ENCODE peak calls at places on chromosomes 7 and 10, in eight cellular contexts. E is SK-N-SH, A is pancreas, U is HCT116, V is osteoblast, S is GM23248, M is heart left ventricle, G is thoracic aorta. I is an unnamed sample.

GRCh38 chr10:32103721-32104120 is 47.5 kb upstream of the KIF5B start:
- DNase-seq in S (peak; percentile 4), G (no peak), E (no peak), V (no peak), A (no peak), M (no peak), U (no peak), I (no peak)

GRCh38 chr7:77276120-77276519 is 76.5 kb upstream of the FGL2 start:
- DNase-seq in U (no peak), G (no peak), S (no peak), M (no peak), A (no peak), V (no peak), E (no peak), I (no peak)

GRCh38 chr10:133117688-133118071 is 30.0 kb downstream of the ADGRA1 start:
- DNase-seq in V (no peak), E (no peak), M (no peak), U (no peak), A (no peak), S (no peak), G (no peak), I (peak; percentile 16)

GRCh38 chr7:115271332-115272235 is 349.7 kb downstream of the MDFIC start:
- DNase-seq in U (no peak), E (no peak), A (no peak), M (no peak), V (peak; percentile 58), G (no peak), S (peak; percentile 4), I (no peak)

GRCh38 chr10:132447446-132448247 is 50.6 kb downstream of the PWWP2B start:
- DNase-seq in E (no peak), G (no peak), S (no peak), U (no peak), V (peak; percentile 99), A (no peak), M (peak; percentile 68), I (peak; percentile 64)

GRCh38 chr10:133401981-133402725 is 8.2 kb downstream of the MTG1 start:
- DNase-seq in G (no peak), M (no peak), S (no peak), U (no peak), A (peak; percentile 44), V (no peak), E (no peak), I (no peak)

GRCh38 chr10:28302012-28302667 is 724 bp downstream of the MPP7 start:
- DNase-seq in A (no peak), V (peak; percentile 79), M (no peak), U (no peak), E (no peak), S (peak; percentile 67), G (peak; percentile 27), I (peak; percentile 74)

GRCh38 chr7:143407296-143408246 is 1.1 kb downstream of the EPHA1 start:
- DNase-seq in S (no peak), V (peak; percentile 84), E (no peak), U (no peak), M (no peak), A (no peak), G (no peak), I (peak; percentile 37)

GRCh38 chr10:119045561-119045960 is 16.0 kb downstream of the NANOS1 start:
- DNase-seq in M (no peak), V (no peak), U (no peak), A (no peak), S (no peak), G (no peak), E (no peak), I (peak; percentile 89)

GRCh38 chr10:7593068-7593467 is 73.7 kb downstream of the ITIH5 start:
- DNase-seq in A (no peak), E (no peak), S (peak; percentile 30), M (peak; percentile 66), V (no peak), U (no peak), G (no peak), I (no peak)

GRCh38 chr7:149692557-149692982 is 80.8 kb downstream of the ZNF467 start:
- DNase-seq in G (no peak), M (no peak), E (peak; percentile 44), V (peak; percentile 38), A (no peak), S (peak; percentile 27), U (no peak), I (no peak)

GRCh38 chr7:155145477-155146255 is 75.5 kb downstream of the HTR5A start:
- DNase-seq in S (no peak), E (no peak), V (no peak), A (no peak), U (no peak), G (no peak), M (no peak), I (no peak)

GRCh38 chr10:131886181-131886716 is 14.6 kb upstream of the PPP2R2D start:
- DNase-seq in V (no peak), A (no peak), G (no peak), S (no peak), M (no peak), U (no peak), E (no peak), I (no peak)

GRCh38 chr10:30502266-30503058 is 68.5 kb downstream of the MAP3K8 start:
- DNase-seq in E (no peak), U (no peak), G (no peak), S (peak; percentile 66), V (no peak), M (no peak), A (no peak), I (no peak)

DNA sequence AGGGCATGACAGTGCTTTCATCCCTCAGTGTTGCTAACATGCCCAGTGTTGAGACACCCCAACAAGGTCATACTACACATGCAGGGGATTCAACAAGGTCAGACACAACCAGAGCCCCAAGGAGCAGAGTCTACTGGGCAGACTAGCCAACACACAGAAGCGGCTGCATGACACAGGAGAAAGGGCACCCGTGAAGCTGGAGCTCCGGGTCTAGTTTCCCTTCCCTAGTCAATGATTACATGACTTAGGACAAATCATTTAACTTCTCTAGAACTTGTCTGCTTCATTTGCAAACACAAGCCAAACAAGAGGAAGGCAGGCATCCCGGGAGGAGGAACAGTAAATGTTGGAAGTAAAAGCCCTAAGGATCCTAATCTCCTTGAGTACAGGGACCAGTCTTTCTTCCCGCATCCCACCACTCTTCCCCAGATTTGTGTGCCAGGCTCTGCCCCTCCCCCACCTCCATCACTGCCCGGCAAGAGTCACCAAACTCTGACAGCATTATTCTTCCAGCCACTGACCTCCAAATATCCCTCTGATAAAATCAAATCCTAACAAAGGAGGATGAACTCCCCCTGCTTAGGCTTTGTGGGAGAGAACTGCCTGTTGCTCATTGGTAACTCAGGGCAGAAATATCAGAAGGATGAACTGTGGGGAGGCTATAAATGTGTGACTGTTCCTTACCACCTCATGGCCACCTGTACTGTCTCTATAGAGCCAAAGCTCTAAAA is 104.3 kb downstream of the KCNMA1 start:
- DNase-seq in V (no peak), E (peak; percentile 49), A (no peak), S (no peak), G (no peak), U (no peak), M (no peak), I (no peak)
- H3K4me1 ChIP-seq in V (peaks cover 41% of the 10 kb centered on the region), E (peaks cover 26% of the 10 kb centered on the region), A (no peaks in the 10 kb centered on the region), S (peaks cover 52% of the 10 kb centered on the region), G (peaks cover 47% of the 10 kb centered on the region), U (peaks cover 22% of the 10 kb centered on the region), M (no peaks in the 10 kb centered on the region), I (no peaks in the 10 kb centered on the region)

GRCh38 chr7:100367676-100368613 is 5.3 kb upstream of the PILRA start:
- DNase-seq in S (no peak), G (no peak), U (no peak), V (no peak), M (peak; percentile 43), E (no peak), A (no peak), I (peak; percentile 23)
- H3K4me1 ChIP-seq in S (peaks cover 3% of the 10 kb centered on the region), G (no peaks in the 10 kb centered on the region), U (no peaks in the 10 kb centered on the region), V (no peaks in the 10 kb centered on the region), M (no peaks in the 10 kb centered on the region), E (peaks cover 7% of the 10 kb centered on the region), A (no peaks in the 10 kb centered on the region), I (no peaks in the 10 kb centered on the region)

DNA sequence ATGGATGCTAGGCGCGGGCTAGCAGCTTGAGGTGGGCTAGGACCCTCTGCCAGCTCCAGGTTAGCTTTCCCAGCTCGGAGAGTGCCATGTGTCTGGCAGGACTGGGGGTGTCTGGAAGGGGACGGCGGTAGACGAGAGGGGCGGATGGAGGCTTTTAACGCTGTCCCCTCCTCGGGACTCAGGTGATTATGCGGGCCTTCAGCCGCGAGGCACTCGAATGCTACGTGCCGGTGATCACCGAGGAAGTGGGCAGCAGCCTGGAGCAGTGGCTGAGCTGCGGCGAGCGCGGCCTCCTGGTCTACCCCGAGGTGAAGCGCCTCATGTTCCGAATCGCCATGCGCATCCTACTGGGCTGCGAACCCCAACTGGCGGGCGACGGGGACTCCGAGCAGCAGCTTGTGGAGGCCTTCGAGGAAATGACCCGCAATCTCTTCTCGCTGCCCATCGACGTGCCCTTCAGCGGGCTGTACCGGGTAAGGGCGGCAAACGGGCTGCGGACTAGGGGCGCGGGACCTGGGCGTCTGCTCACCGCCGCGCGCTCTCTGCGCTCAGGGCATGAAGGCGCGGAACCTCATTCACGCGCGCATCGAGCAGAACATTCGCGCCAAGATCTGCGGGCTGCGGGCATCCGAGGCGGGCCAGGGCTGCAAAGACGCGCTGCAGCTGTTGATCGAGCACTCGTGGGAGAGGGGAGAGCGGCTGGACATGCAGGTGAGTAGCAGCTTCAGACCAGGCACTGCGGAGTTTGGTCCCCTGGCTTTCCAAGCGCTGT is 1.1 kb downstream of the CYP26A1 start:
- DNase-seq in V (peak; percentile 65), G (no peak), U (no peak), S (peak; percentile 17), A (peak; percentile 61), M (no peak), E (peak; percentile 57), I (no peak)
- H3K4me1 ChIP-seq in V (peaks cover 20% of the 10 kb centered on the region), G (peaks cover 25% of the 10 kb centered on the region), U (peaks cover 8% of the 10 kb centered on the region), S (peaks cover 8% of the 10 kb centered on the region), A (peaks cover 10% of the 10 kb centered on the region), M (peaks cover 25% of the 10 kb centered on the region), E (peaks cover 40% of the 10 kb centered on the region), I (peaks cover 26% of the 10 kb centered on the region)

GRCh38 chr10:70582793-70583700 is 19.5 kb downstream of the PRF1 start:
- DNase-seq in S (no peak), A (no peak), G (no peak), M (no peak), V (no peak), E (no peak), U (no peak), I (no peak)

GRCh38 chr10:70586348-70586930 is 16.1 kb downstream of the PRF1 start:
- DNase-seq in V (no peak), E (no peak), S (no peak), M (no peak), A (no peak), G (no peak), U (no peak), I (no peak)

GRCh38 chr10:70585555-70586243 is 16.8 kb downstream of the PRF1 start:
- DNase-seq in A (no peak), S (no peak), V (no peak), E (no peak), U (no peak), G (no peak), M (no peak), I (peak; percentile 31)

GRCh38 chr10:70584941-70585544 is 17.5 kb downstream of the PRF1 start:
- DNase-seq in U (no peak), G (no peak), E (peak; percentile 91), V (no peak), A (no peak), M (no peak), S (no peak), I (peak; percentile 87)

DNA sequence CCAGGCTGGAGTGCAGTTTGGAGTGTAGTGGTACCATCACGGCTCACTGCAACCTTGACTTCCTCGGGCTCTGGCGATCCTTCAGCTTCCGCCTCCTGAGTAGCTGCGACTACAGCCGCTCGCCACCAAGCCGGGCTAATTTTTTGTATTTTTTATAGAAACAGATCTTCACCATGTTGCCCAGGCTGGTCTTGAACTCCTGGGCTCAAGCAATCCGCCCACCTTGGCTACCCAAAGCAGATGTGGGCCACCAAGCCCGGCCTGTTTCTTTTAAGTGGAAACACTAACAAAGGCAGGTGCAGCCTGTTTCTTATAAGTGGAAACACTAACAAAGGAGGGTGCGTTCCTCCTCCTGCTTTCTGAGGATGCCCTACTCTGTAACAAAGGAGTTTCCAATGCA is 18.2 kb downstream of the PRF1 start:
- DNase-seq in M (no peak), V (no peak), G (no peak), U (no peak), S (no peak), E (no peak), A (no peak), I (no peak)
- H3K4me1 ChIP-seq in M (no peaks in the 10 kb centered on the region), V (no peaks in the 10 kb centered on the region), G (no peaks in the 10 kb centered on the region), U (peaks cover 56% of the 10 kb centered on the region), S (no peaks in the 10 kb centered on the region), E (peaks cover 37% of the 10 kb centered on the region), A (no peaks in the 10 kb centered on the region), I (peaks cover 22% of the 10 kb centered on the region)